ENCODE peak calls at places on chromosomes 7 and 10, in six cellular contexts. One of them, this sample, is unnamed.

GRCh38 chr7:150799741-150800575 is at the start of gene TMEM176B:
- DNase-seq in ELF-1: peak
- DNase-seq in OCI-LY7: no peak
- DNase-seq in neural crest cell: no peak
- DNase-seq in endothelial cell: no peak
- DNase-seq in CD8-positive, alpha-beta memory T cell: peak
- DNase-seq in this sample: peak

GRCh38 chr10:47038881-47039557 is 127.8 kb downstream of the PTPN20 start:
- DNase-seq in ELF-1: peak
- DNase-seq in OCI-LY7: no peak
- DNase-seq in neural crest cell: no peak
- DNase-seq in endothelial cell: no peak
- DNase-seq in CD8-positive, alpha-beta memory T cell: no peak
- DNase-seq in this sample: peak

GRCh38 chr10:119370972-119371703 is 163.8 kb downstream of the GRK5 start:
- DNase-seq in ELF-1: no peak
- DNase-seq in OCI-LY7: no peak
- DNase-seq in neural crest cell: no peak
- DNase-seq in endothelial cell: peak
- DNase-seq in CD8-positive, alpha-beta memory T cell: no peak
- DNase-seq in this sample: no peak

GRCh38 chr7:1449951-1450350 is 9.3 kb downstream of the MICALL2 start:
- DNase-seq in ELF-1: no peak
- DNase-seq in OCI-LY7: no peak
- DNase-seq in neural crest cell: no peak
- DNase-seq in endothelial cell: no peak
- DNase-seq in CD8-positive, alpha-beta memory T cell: no peak
- DNase-seq in this sample: peak

GRCh38 chr10:58164517-58164916 is 103.2 kb downstream of the IPMK start:
- DNase-seq in ELF-1: no peak
- DNase-seq in OCI-LY7: no peak
- DNase-seq in neural crest cell: no peak
- DNase-seq in endothelial cell: no peak
- DNase-seq in CD8-positive, alpha-beta memory T cell: no peak
- DNase-seq in this sample: no peak

GRCh38 chr10:4074559-4075407 is 289.8 kb upstream of the KLF6 start:
- DNase-seq in ELF-1: no peak
- DNase-seq in OCI-LY7: no peak
- DNase-seq in neural crest cell: no peak
- DNase-seq in endothelial cell: no peak
- DNase-seq in CD8-positive, alpha-beta memory T cell: no peak
- DNase-seq in this sample: no peak

GRCh38 chr10:29585488-29585976 is 49.2 kb downstream of the SVIL start:
- DNase-seq in ELF-1: peak
- DNase-seq in OCI-LY7: no peak
- DNase-seq in neural crest cell: no peak
- DNase-seq in endothelial cell: no peak
- DNase-seq in CD8-positive, alpha-beta memory T cell: no peak
- DNase-seq in this sample: no peak

GRCh38 chr7:156662269-156662668 is 21.7 kb downstream of the RNF32 start:
- DNase-seq in ELF-1: no peak
- DNase-seq in OCI-LY7: no peak
- DNase-seq in neural crest cell: no peak
- DNase-seq in endothelial cell: no peak
- DNase-seq in CD8-positive, alpha-beta memory T cell: no peak
- DNase-seq in this sample: no peak

GRCh38 chr10:119466655-119467054 is 75.9 kb downstream of the RGS10 start:
- DNase-seq in ELF-1: no peak
- DNase-seq in OCI-LY7: no peak
- DNase-seq in neural crest cell: no peak
- DNase-seq in endothelial cell: no peak
- DNase-seq in CD8-positive, alpha-beta memory T cell: peak
- DNase-seq in this sample: no peak

GRCh38 chr7:148344406-148344805 is 246.2 kb upstream of the C7orf33 start:
- DNase-seq in ELF-1: no peak
- DNase-seq in OCI-LY7: no peak
- DNase-seq in neural crest cell: no peak
- DNase-seq in endothelial cell: no peak
- DNase-seq in CD8-positive, alpha-beta memory T cell: no peak
- DNase-seq in this sample: no peak

This sample was measured in K562.